ENCODE peak calls at places on chromosome 22, in four cellular contexts. L is K562, T is IMR-90, Q is HepG2. O is an unnamed sample.
A peak's percentile ranks its signal among the peaks of the same experiment; 100 is the strongest.

GRCh38 chr22:39283312-39284141 is 35.9 kb downstream of the RPL3 start:
- DNase-seq in Q (peak; percentile 86), L (peak; percentile 96), T (peak; percentile 26), O (no peak)

GRCh38 chr22:48173061-48173849 is 1410.8 kb downstream of the TBC1D22A start:
- DNase-seq in T (no peak), L (no peak), Q (no peak), O (no peak)

GRCh38 chr22:17264321-17265052 is 45.3 kb upstream of the ADA2 start:
- DNase-seq in Q (no peak), L (no peak), T (peak; percentile 30), O (no peak)

GRCh38 chr22:31346733-31347250 is 646 bp upstream of the PATZ1 start:
- DNase-seq in L (peak; percentile 12), T (peak; percentile 33), Q (peak; percentile 68), O (peak; percentile 42)

GRCh38 chr22:28442264-28442950 is 237.2 kb downstream of the TTC28 start:
- DNase-seq in L (peak; percentile 83), T (peak; percentile 69), Q (peak; percentile 74), O (no peak)

GRCh38 chr22:35330258-35330861 is 30.7 kb downstream of the TOM1 start:
- DNase-seq in L (no peak), Q (no peak), T (peak; percentile 86), O (no peak)

GRCh38 chr22:38981659-38982007 is 514 bp upstream of the APOBEC3B start:
- DNase-seq in L (no peak), T (no peak), Q (no peak), O (no peak)

GRCh38 chr22:22154068-22154467 is 90.5 kb upstream of the VPREB1 start:
- DNase-seq in T (no peak), L (no peak), Q (no peak), O (no peak)

GRCh38 chr22:19819911-19820879 is 34.5 kb downstream of the GNB1L start:
- DNase-seq in Q (no peak), T (no peak), L (no peak), O (no peak)

GRCh38 chr22:19519041-19519926 is 4.9 kb downstream of the CLDN5 start:
- DNase-seq in Q (no peak), L (no peak), T (no peak), O (no peak)

GRCh38 chr22:39205344-39206021 is 39.3 kb downstream of the PDGFB start:
- DNase-seq in Q (peak; percentile 28), T (peak; percentile 78), L (peak; percentile 61), O (peak; percentile 65)

GRCh38 chr22:24513706-24514240 is 18.6 kb downstream of the UPB1 start:
- DNase-seq in T (no peak), Q (no peak), L (no peak), O (no peak)

GRCh38 chr22:17167486-17167885 is 8.4 kb upstream of the HDHD5 start:
- DNase-seq in Q (no peak), T (no peak), L (no peak), O (no peak)

GRCh38 chr22:37267128-37267587 is 15.2 kb upstream of the CYTH4 start:
- DNase-seq in Q (no peak), T (no peak), L (peak; percentile 58), O (peak; percentile 26)

GRCh38 chr22:37533995-37534394 is 14.8 kb upstream of the CARD10 start:
- DNase-seq in T (peak; percentile 88), Q (no peak), L (peak; percentile 24), O (no peak)

GRCh38 chr22:11325767-11326166 is 4202.2 kb upstream of the OR11H1 start:
- DNase-seq in T (no peak), L (no peak), Q (no peak), O (no peak)

GRCh38 chr22:22865311-22866072 is 22.1 kb upstream of the IGLL5 start:
- DNase-seq in Q (no peak), T (no peak), L (no peak), O (no peak)

GRCh38 chr22:27798526-27799333 is 2.8 kb downstream of the MN1 start:
- DNase-seq in T (no peak), Q (no peak), L (no peak), O (no peak)

GRCh38 chr22:23070418-23071162 is at the start of gene GNAZ:
- DNase-seq in Q (no peak), T (no peak), L (no peak), O (peak; percentile 5)

GRCh38 chr22:41911292-41911611 is 3.6 kb downstream of the SHISA8 start:
- DNase-seq in L (no peak), T (no peak), Q (no peak), O (no peak)

GRCh38 chr22:41910599-41911291 is 4.1 kb downstream of the SHISA8 start:
- DNase-seq in Q (no peak), L (no peak), T (no peak), O (no peak)

GRCh38 chr22:41913842-41914534 is 886 bp downstream of the SHISA8 start:
- DNase-seq in L (no peak), Q (no peak), T (no peak), O (no peak)

GRCh38 chr22:41913040-41913719 is 1.7 kb downstream of the SHISA8 start:
- DNase-seq in L (no peak), T (no peak), Q (no peak), O (no peak)

GRCh38 chr22:41912338-41913039 is 2.4 kb downstream of the SHISA8 start:
- DNase-seq in L (no peak), T (no peak), Q (no peak), O (no peak)
- TF ChIP-seq MAZ in L (no peak), T (no peak), Q (no peak), O (no peak)

GRCh38 chr22:30233582-30233981 is 13.0 kb downstream of the LIF start:
- DNase-seq in T (no peak), L (no peak), Q (no peak), O (no peak)

GRCh38 chr22:30232716-30233218 is 13.8 kb downstream of the LIF start:
- DNase-seq in T (no peak), Q (no peak), L (no peak), O (no peak)

GRCh38 chr22:30235687-30236170 is 10.8 kb downstream of the LIF start:
- DNase-seq in Q (no peak), L (no peak), T (peak; percentile 88), O (peak; percentile 74)

GRCh38 chr22:30236875-30237274 is 9.7 kb downstream of the LIF start:
- DNase-seq in L (no peak), T (no peak), Q (no peak), O (no peak)

GRCh38 chr22:30234786-30235470 is 11.6 kb downstream of the LIF start:
- DNase-seq in T (peak; percentile 82), L (no peak), Q (no peak), O (no peak)
- TF ChIP-seq MAZ in T (no peak), L (no peak), Q (no peak), O (no peak)

GRCh38 chr22:43888740-43889139 is 3.1 kb downstream of the PNPLA5 start:
- DNase-seq in L (no peak), Q (no peak), T (no peak), O (no peak)
- TF ChIP-seq MAZ in L (no peak), Q (no peak), T (no peak), O (no peak)

GRCh38 chr22:26017932-26018331 is 151.3 kb upstream of the SEZ6L start:
- DNase-seq in L (no peak), Q (no peak), T (no peak), O (no peak)

GRCh38 chr22:26021516-26021915 is 147.7 kb upstream of the SEZ6L start:
- DNase-seq in T (no peak), L (no peak), Q (no peak), O (no peak)

GRCh38 chr22:26016916-26017315 is 152.3 kb upstream of the SEZ6L start:
- DNase-seq in L (no peak), Q (no peak), T (no peak), O (no peak)
- TF ChIP-seq MAZ in L (no peak), Q (no peak), T (no peak), O (no peak)

DNA sequence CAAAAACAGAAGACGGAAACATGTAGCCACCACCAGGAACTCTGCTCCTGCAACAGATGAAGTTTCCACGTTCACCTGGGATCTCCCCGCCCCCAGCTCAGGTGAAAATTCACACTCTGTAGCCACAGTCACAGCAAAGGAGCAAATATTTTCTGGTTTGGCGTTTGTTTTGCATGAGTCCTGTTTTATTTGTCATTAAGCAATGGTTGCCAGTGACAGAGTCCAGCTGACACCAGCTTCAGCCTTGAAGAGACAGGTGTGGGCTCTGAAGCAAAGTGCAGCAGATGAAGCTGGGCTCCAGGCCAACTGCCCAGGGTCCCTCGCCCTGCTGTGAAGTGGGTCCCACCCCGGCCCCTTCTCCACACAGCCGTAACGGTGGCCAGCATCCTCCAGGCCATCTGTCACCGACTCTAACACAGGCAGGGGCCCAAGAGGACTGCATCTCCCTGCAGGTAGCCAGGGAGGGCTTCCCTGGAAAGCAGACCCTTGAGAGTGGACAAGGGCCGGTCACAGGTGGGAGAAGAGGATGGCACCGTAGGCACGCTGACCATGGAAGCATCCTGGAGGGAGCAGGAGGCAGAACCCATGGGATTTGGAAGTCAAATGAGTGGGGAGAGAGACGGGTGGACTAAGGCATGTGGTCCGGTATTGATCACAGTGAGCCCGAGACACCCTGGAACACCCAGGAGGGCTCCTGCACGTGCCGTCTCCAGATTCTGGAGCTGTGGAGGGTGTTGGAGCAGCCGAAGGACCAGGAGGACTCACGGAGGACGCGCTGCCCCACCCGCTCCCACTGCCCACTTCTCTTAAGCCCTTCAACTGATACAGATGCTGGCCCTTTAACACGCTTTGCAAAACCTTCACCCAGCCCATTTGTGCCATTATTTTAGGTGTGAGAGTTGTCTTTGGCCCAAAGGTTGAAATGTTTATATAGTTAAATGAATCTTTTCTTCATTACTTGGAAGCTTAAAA is 294.6 kb downstream of the BRD1 start:
- DNase-seq in L (no peak), T (no peak), Q (no peak), O (no peak)
- TF ChIP-seq MAZ in L (no peak), T (no peak), Q (no peak), O (no peak)

GRCh38 chr22:33984741-33985287 is 64.5 kb upstream of the LARGE1 start:
- DNase-seq in L (no peak), T (no peak), Q (no peak), O (no peak)

GRCh38 chr22:33984211-33984610 is 63.9 kb upstream of the LARGE1 start:
- DNase-seq in L (no peak), Q (no peak), T (no peak), O (no peak)

GRCh38 chr22:33985506-33985905 is 65.2 kb upstream of the LARGE1 start:
- DNase-seq in T (no peak), L (no peak), Q (no peak), O (no peak)

GRCh38 chr22:33986954-33987353 is 66.7 kb upstream of the LARGE1 start:
- DNase-seq in Q (no peak), L (no peak), T (no peak), O (no peak)

DNA sequence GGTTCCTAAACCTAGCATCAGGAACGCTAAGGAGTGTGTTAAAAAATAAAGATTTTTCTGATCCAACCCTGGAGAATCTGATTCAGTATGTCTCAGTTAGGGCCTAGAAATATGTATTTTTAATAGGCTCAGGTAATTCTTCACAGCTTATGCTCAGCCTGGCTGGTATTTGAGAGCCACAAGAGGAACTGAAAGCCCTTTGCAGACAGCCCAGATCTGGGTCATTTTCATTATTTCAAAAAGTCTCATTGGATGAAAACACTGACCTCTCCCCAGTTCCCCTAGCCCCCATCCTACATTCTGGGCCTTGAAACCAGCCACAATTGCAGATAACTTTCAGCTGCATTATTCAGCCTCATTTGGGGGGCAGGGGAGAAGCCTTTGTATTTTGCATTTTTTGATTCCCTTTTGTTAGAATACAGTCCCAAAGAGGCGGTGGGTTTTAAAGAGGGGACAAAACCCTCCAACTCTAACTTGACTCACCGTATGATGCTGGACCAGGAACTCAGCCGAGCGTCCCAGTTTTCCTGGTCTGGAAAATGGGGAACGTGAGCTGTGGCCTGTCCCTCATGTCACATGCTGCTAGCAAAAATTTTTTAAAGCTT is 66.0 kb upstream of the LARGE1 start:
- DNase-seq in Q (no peak), T (no peak), L (no peak), O (no peak)
- TF ChIP-seq MAZ in Q (no peak), T (no peak), L (no peak), O (no peak)

GRCh38 chr22:46450931-46451660 is 86.3 kb downstream of the CELSR1 start:
- DNase-seq in L (no peak), Q (no peak), T (no peak), O (no peak)
- TF ChIP-seq MAZ in L (no peak), Q (no peak), T (no peak), O (no peak)